ENCODE peak calls at places on chromosomes 2 and 18, in nine cellular contexts. S, U, V, K, Y, I, L, W and O are unnamed samples. For H3K4me1, the result is how much of the 10 kb centered on the place peaks cover.

GRCh38 chr18:21928925-21929324 is 188.3 kb downstream of the MIB1 start:
- DNase-seq in V (no peak), L (no peak), U (no peak), Y (no peak), W (no peak), K (no peak), S (no peak), I (no peak), O (no peak)

GRCh38 chr2:144454466-144455287 is 65.2 kb downstream of the ZEB2 start:
- DNase-seq in S (no peak), L (no peak), I (no peak), Y (no peak), K (no peak), W (no peak), U (no peak), V (no peak), O (no peak)

GRCh38 chr2:241224068-241224850 is 35.8 kb downstream of the ANO7 start:
- DNase-seq in L (no peak), I (no peak), K (peak), U (peak), V (peak), W (peak), Y (peak), S (no peak), O (no peak)

GRCh38 chr2:205727174-205727573 is 44.9 kb downstream of the NRP2 start:
- DNase-seq in K (no peak), V (no peak), W (no peak), Y (no peak), S (no peak), U (no peak), I (no peak), L (no peak), O (no peak)

GRCh38 chr2:131105950-131106801 is 1.0 kb downstream of the PLEKHB2 start:
- DNase-seq in I (peak), K (peak), L (peak), W (peak), V (peak), Y (peak), S (peak), U (peak), O (peak)

GRCh38 chr2:67289921-67290371 is 107.2 kb upstream of the ETAA1 start:
- DNase-seq in V (no peak), S (no peak), W (no peak), I (peak), U (no peak), L (no peak), K (no peak), Y (no peak), O (no peak)

GRCh38 chr2:222561817-222562424 is 94.0 kb downstream of the FARSB start:
- DNase-seq in Y (no peak), K (no peak), W (no peak), S (peak), L (no peak), V (no peak), I (peak), U (peak), O (peak)

GRCh38 chr2:120322329-120322728 is 23.6 kb upstream of the INHBB start:
- DNase-seq in V (no peak), I (no peak), L (no peak), U (no peak), Y (no peak), W (no peak), K (no peak), S (no peak), O (no peak)

GRCh38 chr18:79764131-79764530 is 33.6 kb upstream of the KCNG2 start:
- DNase-seq in U (no peak), I (no peak), L (no peak), V (no peak), Y (no peak), K (peak), W (no peak), S (no peak), O (no peak)

GRCh38 chr2:103179800-103180199 is 418.0 kb downstream of the TMEM182 start:
- DNase-seq in W (no peak), S (peak), V (no peak), L (no peak), U (no peak), K (no peak), Y (no peak), I (no peak), O (no peak)

GRCh38 chr18:24095976-24096375 is 42.9 kb upstream of the CABYR start:
- DNase-seq in I (no peak), L (no peak), U (no peak), K (no peak), S (no peak), V (no peak), W (no peak), Y (no peak), O (no peak)

GRCh38 chr2:73105511-73105971 is 7.2 kb downstream of the RAB11FIP5 start:
- DNase-seq in W (no peak), L (no peak), I (no peak), V (no peak), K (no peak), S (no peak), Y (no peak), U (no peak), O (no peak)
- H3K4me1 ChIP-seq in W (under half), L (under half), I (under half), V (under half), K (half or more), S (under half), Y (under half), U (half or more), O (under half)

GRCh38 chr2:172735646-172736418 is at the start of gene RAPGEF4:
- DNase-seq in L (no peak), U (no peak), S (peak), K (no peak), Y (no peak), W (no peak), I (no peak), V (no peak), O (no peak)
- H3K4me3 ChIP-seq in L (no peak), U (peak), S (peak), K (peak), Y (peak), W (peak), I (peak), V (peak), O (no peak)

GRCh38 chr2:37800176-37800835 is 124.8 kb upstream of the RMDN2 start:
- DNase-seq in L (no peak), I (no peak), S (no peak), U (no peak), Y (no peak), K (no peak), W (no peak), V (no peak), O (no peak)
- H3K4me1 ChIP-seq in L (under half), I (half or more), S (under half), U (under half), Y (under half), K (under half), W (under half), V (under half), O (under half)

GRCh38 chr18:58761241-58761969 is 90.1 kb downstream of the MALT1 start:
- DNase-seq in I (no peak), Y (no peak), L (no peak), U (peak), W (no peak), S (peak), K (no peak), V (peak), O (no peak)
- H3K4me3 ChIP-seq in I (no peak), Y (no peak), L (no peak), U (no peak), W (no peak), S (no peak), K (no peak), V (no peak), O (no peak)

GRCh38 chr2:216555274-216555673 is 56.6 kb downstream of the RPL37A start:
- DNase-seq in W (peak), K (no peak), Y (no peak), L (no peak), U (peak), V (peak), S (peak), I (no peak), O (no peak)
- H3K4me1 ChIP-seq in W (under half), K (under half), Y (under half), L (under half), U (under half), V (under half), S (under half), I (under half), O (under half)

GRCh38 chr2:142868281-142868762 is 9.1 kb upstream of the KYNU start:
- DNase-seq in S (no peak), U (peak), W (peak), I (peak), L (no peak), K (peak), V (peak), Y (peak), O (no peak)

GRCh38 chr2:142863485-142863921 is 14.0 kb upstream of the KYNU start:
- DNase-seq in Y (no peak), U (no peak), I (peak), V (no peak), L (no peak), S (no peak), W (no peak), K (no peak), O (no peak)

GRCh38 chr2:142867161-142867560 is 10.3 kb upstream of the KYNU start:
- DNase-seq in U (no peak), Y (no peak), K (no peak), W (no peak), S (no peak), I (peak), L (no peak), V (no peak), O (no peak)

GRCh38 chr2:142866426-142866825 is 11.0 kb upstream of the KYNU start:
- DNase-seq in I (no peak), U (no peak), S (no peak), L (no peak), W (no peak), Y (no peak), K (no peak), V (no peak), O (no peak)

GRCh38 chr2:142865924-142866323 is 11.5 kb upstream of the KYNU start:
- DNase-seq in Y (no peak), K (no peak), I (no peak), W (no peak), U (no peak), S (no peak), L (no peak), V (no peak), O (no peak)
- H3K4me3 ChIP-seq in Y (no peak), K (no peak), I (no peak), W (peak), U (no peak), S (no peak), L (no peak), V (no peak), O (no peak)

DNA sequence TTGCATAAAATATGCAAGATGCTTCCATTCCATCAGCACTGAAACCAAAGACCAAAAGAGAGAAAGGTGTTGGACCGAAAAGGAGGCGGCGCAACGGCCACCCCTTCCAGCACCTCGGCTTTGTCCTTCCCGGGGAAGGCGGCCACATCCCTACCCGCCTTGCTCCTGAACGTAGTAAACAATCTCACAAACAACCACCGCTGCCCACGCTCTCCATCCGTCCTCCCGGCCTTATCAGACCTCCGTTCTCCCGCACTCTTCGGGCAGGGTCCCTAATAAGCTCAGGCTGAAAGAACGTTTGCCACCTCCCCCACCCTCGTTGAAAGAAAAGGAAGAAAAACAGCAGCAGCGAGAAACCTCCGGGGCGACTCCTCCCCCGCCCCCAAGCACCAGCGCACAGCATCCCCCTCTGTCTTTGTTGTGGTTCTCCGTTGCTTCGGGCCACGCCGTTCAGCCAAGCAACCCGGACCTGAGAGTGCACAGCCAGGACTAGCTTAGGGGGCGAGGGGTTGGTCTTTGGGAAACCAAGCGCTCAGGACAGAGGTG is 4.4 kb downstream of the EVX2 start:
- DNase-seq in I (no peak), L (no peak), V (no peak), W (no peak), K (no peak), Y (no peak), U (no peak), S (no peak), O (no peak)
- H3K4me1 ChIP-seq in I (under half), L (under half), V (under half), W (under half), K (under half), Y (under half), U (under half), S (under half), O (under half)

DNA sequence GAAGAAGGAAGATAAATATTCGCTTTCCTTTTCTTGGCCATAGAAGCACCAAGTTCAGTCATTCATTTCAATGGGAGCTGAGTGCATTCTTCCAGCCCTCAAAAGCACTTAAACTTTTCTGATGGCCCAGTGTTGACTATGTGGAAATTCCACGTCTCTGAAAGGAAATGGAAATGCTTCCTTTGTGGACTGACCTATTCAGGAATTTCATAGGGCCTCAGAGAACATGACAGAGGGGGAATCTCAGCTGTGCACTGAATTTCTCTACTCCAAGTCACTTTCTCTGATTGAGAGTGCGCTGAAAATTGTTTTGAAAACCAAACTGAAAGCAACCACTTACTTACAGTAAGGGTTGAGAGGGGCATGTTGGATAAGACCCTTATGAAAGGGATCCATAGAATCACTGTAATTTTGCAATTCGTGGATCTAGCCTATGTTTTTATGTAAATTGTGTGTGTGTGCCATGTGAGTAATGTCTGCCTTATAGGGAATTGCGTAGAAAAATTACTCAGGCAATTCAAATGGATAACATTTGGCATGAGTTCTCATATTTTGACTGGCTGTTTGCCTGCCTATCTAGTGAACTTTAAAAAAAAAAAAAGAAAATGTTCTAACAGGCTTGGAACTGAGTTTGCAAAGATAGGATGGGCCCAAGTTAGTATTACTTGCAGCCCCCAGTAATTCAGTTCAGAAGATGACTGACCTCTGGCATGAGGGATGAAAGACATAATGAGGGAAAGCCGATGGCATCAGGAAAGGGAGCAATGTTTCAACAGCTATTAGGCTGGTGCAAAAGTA is 437.0 kb downstream of the PTPRM start:
- DNase-seq in V (no peak), U (no peak), I (no peak), Y (no peak), K (no peak), L (no peak), W (no peak), S (peak), O (no peak)
- H3K4me3 ChIP-seq in V (no peak), U (no peak), I (no peak), Y (no peak), K (no peak), L (no peak), W (no peak), S (no peak), O (no peak)